ENCODE peak calls at places on chromosomes 12 and 14, in five cellular contexts. Z, X, S, L and A are unnamed samples.
A peak's percentile ranks its signal among the peaks of the same experiment; 100 is the strongest.

GRCh38 chr12:48795550-48796455 is 6.9 kb upstream of the ADCY6 start:
- DNase-seq in X (peak; percentile 86), L (peak; percentile 84), S (peak; percentile 94), Z (peak; percentile 75), A (peak; percentile 97)

GRCh38 chr14:68146812-68147211 is 327.2 kb downstream of the RAD51B start:
- DNase-seq in L (no peak), S (no peak), Z (peak; percentile 96), X (no peak), A (no peak)

GRCh38 chr14:33844118-33844517 is 106.8 kb downstream of the EGLN3 start:
- DNase-seq in S (no peak), L (no peak), X (no peak), Z (no peak), A (no peak)

GRCh38 chr14:102982852-102983470 is 60.5 kb downstream of the AMN start:
- DNase-seq in Z (no peak), L (no peak), X (no peak), S (no peak), A (no peak)

GRCh38 chr12:23098110-23099049 is 473.4 kb downstream of the ETNK1 start:
- DNase-seq in X (no peak), Z (no peak), S (no peak), L (no peak), A (no peak)

GRCh38 chr12:117076410-117077372 is 22.5 kb downstream of the TESC start:
- DNase-seq in L (no peak), X (no peak), S (no peak), Z (no peak), A (peak; percentile 74)

GRCh38 chr14:87966816-87967215 is 26.2 kb downstream of the GALC start:
- DNase-seq in L (no peak), X (no peak), S (no peak), Z (peak; percentile 38), A (no peak)

GRCh38 chr14:105364100-105364708 is 34.1 kb upstream of the TEX22 start:
- DNase-seq in S (no peak), Z (peak; percentile 72), L (peak; percentile 47), X (no peak), A (no peak)

GRCh38 chr12:47554046-47554653 is 151.7 kb downstream of the RPAP3 start:
- DNase-seq in X (no peak), S (no peak), Z (no peak), L (no peak), A (no peak)

GRCh38 chr12:49253033-49253623 is 11.8 kb upstream of the TUBA1C start:
- DNase-seq in S (no peak), L (no peak), Z (peak; percentile 75), X (no peak), A (no peak)

GRCh38 chr14:24171422-24172260 is at the start of gene REC8:
- DNase-seq in S (peak; percentile 100), L (peak; percentile 74), X (peak; percentile 93), Z (no peak), A (peak; percentile 100)

GRCh38 chr12:67271976-67272375 is 2.8 kb downstream of the CAND1 start:
- DNase-seq in S (no peak), X (no peak), L (no peak), Z (peak; percentile 51), A (no peak)

GRCh38 chr14:95496111-95496681 is 20.3 kb downstream of the SYNE3 start:
- DNase-seq in X (no peak), L (no peak), S (no peak), Z (no peak), A (no peak)

GRCh38 chr14:32417956-32418552 is 89.0 kb downstream of the AKAP6 start:
- DNase-seq in Z (peak; percentile 59), X (no peak), L (peak; percentile 40), S (no peak), A (no peak)

GRCh38 chr14:23577004-23577681 is 1.4 kb downstream of the JPH4 start:
- DNase-seq in L (no peak), X (no peak), S (peak; percentile 71), Z (no peak), A (peak; percentile 75)

GRCh38 chr12:29234965-29235364 is 85.9 kb downstream of the FAR2 start:
- DNase-seq in X (no peak), Z (peak; percentile 11), L (no peak), S (no peak), A (no peak)

GRCh38 chr12:53060064-53060720 is 10.3 kb downstream of the TNS2 start:
- DNase-seq in Z (no peak), X (no peak), S (no peak), L (no peak), A (no peak)

GRCh38 chr14:64232095-64232830 is 61.9 kb downstream of the ESR2 start:
- DNase-seq in Z (peak; percentile 96), S (no peak), L (no peak), X (no peak), A (no peak)

GRCh38 chr14:61332658-61333029 is 11.3 kb downstream of the PRKCH start:
- DNase-seq in S (no peak), X (no peak), Z (no peak), L (no peak), A (no peak)

GRCh38 chr12:49960474-49961110 is 1.1 kb upstream of the AQP5 start:
- DNase-seq in Z (no peak), S (no peak), X (no peak), L (no peak), A (no peak)

GRCh38 chr14:68650403-68650994 is 142.4 kb downstream of the ZFP36L1 start:
- DNase-seq in X (no peak), L (no peak), Z (no peak), S (no peak), A (peak; percentile 4)

GRCh38 chr12:5520037-5520436 is 88.1 kb downstream of the NTF3 start:
- DNase-seq in S (no peak), L (no peak), X (no peak), Z (no peak), A (peak; percentile 43)

GRCh38 chr12:90959538-90960139 is 4.7 kb upstream of the CCER1 start:
- DNase-seq in Z (peak; percentile 58), L (no peak), S (peak; percentile 74), X (peak; percentile 26), A (no peak)

GRCh38 chr12:62805517-62805916 is 129.4 kb downstream of the PPM1H start:
- DNase-seq in Z (no peak), L (no peak), X (no peak), S (no peak), A (no peak)

GRCh38 chr12:78018146-78018910 is 187.6 kb downstream of the NAV3 start:
- DNase-seq in L (no peak), Z (peak; percentile 66), X (no peak), S (no peak), A (no peak)

GRCh38 chr12:71955946-71956345 is 17.3 kb downstream of the TPH2 start:
- DNase-seq in L (no peak), S (no peak), Z (peak; percentile 89), X (no peak), A (no peak)

GRCh38 chr14:69891422-69891821 is 12.2 kb downstream of the SMOC1 start:
- DNase-seq in Z (no peak), X (no peak), S (peak; percentile 46), L (no peak), A (peak; percentile 67)

GRCh38 chr12:29844667-29845066 is 60.9 kb upstream of the TMTC1 start:
- DNase-seq in L (no peak), Z (peak; percentile 2), S (no peak), X (no peak), A (no peak)